ENCODE peak calls at places on chromosomes 7 and 10, in eight cellular contexts. One of them, this sample, is unnamed.

GRCh38 chr7:155529346-155529745 is 17.0 kb downstream of the CNPY1 start:
- DNase-seq in ovary: no peak
- DNase-seq in heart right ventricle: no peak
- DNase-seq in naive thymus-derived CD4-positive, alpha-beta T cell: no peak
- DNase-seq in CD8-positive, alpha-beta memory T cell: no peak
- DNase-seq in left ventricle myocardium inferior: no peak
- DNase-seq in ascending aorta: no peak
- DNase-seq in GM12878: no peak
- DNase-seq in this sample: no peak

GRCh38 chr7:38215115-38215514 is 37.1 kb downstream of the STARD3NL start:
- DNase-seq in ovary: no peak
- DNase-seq in heart right ventricle: no peak
- DNase-seq in naive thymus-derived CD4-positive, alpha-beta T cell: no peak
- DNase-seq in CD8-positive, alpha-beta memory T cell: no peak
- DNase-seq in left ventricle myocardium inferior: no peak
- DNase-seq in ascending aorta: no peak
- DNase-seq in GM12878: no peak
- DNase-seq in this sample: no peak

GRCh38 chr10:59206204-59206720 is 29.8 kb downstream of the PHYHIPL start:
- DNase-seq in ovary: no peak
- DNase-seq in heart right ventricle: no peak
- DNase-seq in naive thymus-derived CD4-positive, alpha-beta T cell: no peak
- DNase-seq in CD8-positive, alpha-beta memory T cell: no peak
- DNase-seq in left ventricle myocardium inferior: no peak
- DNase-seq in ascending aorta: no peak
- DNase-seq in GM12878: no peak
- DNase-seq in this sample: no peak

GRCh38 chr7:5437987-5438386 is 14.4 kb upstream of the TNRC18 start:
- DNase-seq in ovary: no peak
- DNase-seq in heart right ventricle: peak
- DNase-seq in naive thymus-derived CD4-positive, alpha-beta T cell: no peak
- DNase-seq in CD8-positive, alpha-beta memory T cell: no peak
- DNase-seq in left ventricle myocardium inferior: peak
- DNase-seq in ascending aorta: no peak
- DNase-seq in GM12878: no peak
- DNase-seq in this sample: no peak

GRCh38 chr10:75103881-75104686 is 7.4 kb upstream of the SAMD8 start:
- DNase-seq in ovary: no peak
- DNase-seq in heart right ventricle: no peak
- DNase-seq in naive thymus-derived CD4-positive, alpha-beta T cell: no peak
- DNase-seq in CD8-positive, alpha-beta memory T cell: no peak
- DNase-seq in left ventricle myocardium inferior: no peak
- DNase-seq in ascending aorta: no peak
- DNase-seq in GM12878: no peak
- DNase-seq in this sample: no peak

GRCh38 chr10:16809074-16809718 is 8.0 kb downstream of the RSU1 start:
- DNase-seq in ovary: no peak
- DNase-seq in heart right ventricle: peak
- DNase-seq in naive thymus-derived CD4-positive, alpha-beta T cell: no peak
- DNase-seq in CD8-positive, alpha-beta memory T cell: no peak
- DNase-seq in left ventricle myocardium inferior: peak
- DNase-seq in ascending aorta: no peak
- DNase-seq in GM12878: no peak
- DNase-seq in this sample: no peak

GRCh38 chr10:69757553-69758309 is 44.0 kb upstream of the COL13A1 start:
- DNase-seq in ovary: peak
- DNase-seq in heart right ventricle: peak
- DNase-seq in naive thymus-derived CD4-positive, alpha-beta T cell: no peak
- DNase-seq in CD8-positive, alpha-beta memory T cell: no peak
- DNase-seq in left ventricle myocardium inferior: peak
- DNase-seq in ascending aorta: no peak
- DNase-seq in GM12878: no peak
- DNase-seq in this sample: no peak

GRCh38 chr10:17385066-17385465 is 69.3 kb downstream of the ST8SIA6 start:
- DNase-seq in ovary: no peak
- DNase-seq in heart right ventricle: no peak
- DNase-seq in naive thymus-derived CD4-positive, alpha-beta T cell: no peak
- DNase-seq in CD8-positive, alpha-beta memory T cell: no peak
- DNase-seq in left ventricle myocardium inferior: no peak
- DNase-seq in ascending aorta: no peak
- DNase-seq in GM12878: no peak
- DNase-seq in this sample: no peak

DNA sequence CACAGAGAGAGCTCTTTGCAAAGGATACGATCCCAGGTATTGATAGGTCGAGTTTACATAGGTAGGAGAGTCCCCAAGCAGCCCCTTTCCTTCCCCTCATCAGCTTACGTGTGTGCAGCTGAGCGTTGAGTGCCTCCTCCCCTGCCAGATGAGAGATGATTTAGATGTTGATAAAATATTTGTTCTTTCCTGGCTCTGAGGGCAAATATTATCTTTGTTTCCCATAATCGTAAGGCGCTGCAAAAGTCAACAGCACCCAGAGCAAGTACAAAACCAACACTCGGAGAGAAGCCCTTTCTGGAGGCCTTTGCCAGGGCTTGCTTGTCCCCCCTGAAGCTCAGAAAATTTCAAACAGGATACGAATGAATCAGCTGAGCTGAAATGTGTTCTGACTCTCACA is 683.1 kb downstream of the LRMDA start:
- DNase-seq in ovary: no peak
- DNase-seq in heart right ventricle: no peak
- DNase-seq in naive thymus-derived CD4-positive, alpha-beta T cell: no peak
- DNase-seq in CD8-positive, alpha-beta memory T cell: no peak
- DNase-seq in left ventricle myocardium inferior: no peak
- DNase-seq in ascending aorta: no peak
- DNase-seq in GM12878: no peak
- DNase-seq in this sample: no peak
- H3K4me3 ChIP-seq in ovary: no peak
- H3K4me3 ChIP-seq in heart right ventricle: no peak
- H3K4me3 ChIP-seq in naive thymus-derived CD4-positive, alpha-beta T cell: no peak
- H3K4me3 ChIP-seq in CD8-positive, alpha-beta memory T cell: no peak
- H3K4me3 ChIP-seq in left ventricle myocardium inferior: no peak
- H3K4me3 ChIP-seq in ascending aorta: no peak
- H3K4me3 ChIP-seq in GM12878: no peak
- H3K4me3 ChIP-seq in this sample: no peak

GRCh38 chr7:116598846-116599245 is 73.2 kb upstream of the MET start:
- DNase-seq in ovary: no peak
- DNase-seq in heart right ventricle: no peak
- DNase-seq in naive thymus-derived CD4-positive, alpha-beta T cell: no peak
- DNase-seq in CD8-positive, alpha-beta memory T cell: no peak
- DNase-seq in left ventricle myocardium inferior: no peak
- DNase-seq in ascending aorta: no peak
- DNase-seq in GM12878: no peak
- DNase-seq in this sample: no peak
- H3K27ac ChIP-seq in ovary: no peak
- H3K27ac ChIP-seq in heart right ventricle: no peak
- H3K27ac ChIP-seq in naive thymus-derived CD4-positive, alpha-beta T cell: no peak
- H3K27ac ChIP-seq in CD8-positive, alpha-beta memory T cell: no peak
- H3K27ac ChIP-seq in left ventricle myocardium inferior: no peak
- H3K27ac ChIP-seq in ascending aorta: no peak
- H3K27ac ChIP-seq in GM12878: no peak
- H3K27ac ChIP-seq in this sample: no peak

GRCh38 chr10:27743736-27744477 is 1.7 kb downstream of the MKX start:
- DNase-seq in ovary: peak
- DNase-seq in heart right ventricle: no peak
- DNase-seq in naive thymus-derived CD4-positive, alpha-beta T cell: peak
- DNase-seq in CD8-positive, alpha-beta memory T cell: no peak
- DNase-seq in left ventricle myocardium inferior: no peak
- DNase-seq in ascending aorta: no peak
- DNase-seq in GM12878: no peak
- DNase-seq in this sample: peak

GRCh38 chr10:27742926-27743735 is 2.5 kb downstream of the MKX start:
- DNase-seq in ovary: peak
- DNase-seq in heart right ventricle: no peak
- DNase-seq in naive thymus-derived CD4-positive, alpha-beta T cell: peak
- DNase-seq in CD8-positive, alpha-beta memory T cell: no peak
- DNase-seq in left ventricle myocardium inferior: peak
- DNase-seq in ascending aorta: no peak
- DNase-seq in GM12878: no peak
- DNase-seq in this sample: peak

GRCh38 chr10:27745380-27745718 is 270 bp downstream of the MKX start:
- DNase-seq in ovary: no peak
- DNase-seq in heart right ventricle: no peak
- DNase-seq in naive thymus-derived CD4-positive, alpha-beta T cell: no peak
- DNase-seq in CD8-positive, alpha-beta memory T cell: no peak
- DNase-seq in left ventricle myocardium inferior: peak
- DNase-seq in ascending aorta: no peak
- DNase-seq in GM12878: no peak
- DNase-seq in this sample: peak

GRCh38 chr10:27745719-27746363 is at the start of gene MKX:
- DNase-seq in ovary: peak
- DNase-seq in heart right ventricle: no peak
- DNase-seq in naive thymus-derived CD4-positive, alpha-beta T cell: peak
- DNase-seq in CD8-positive, alpha-beta memory T cell: no peak
- DNase-seq in left ventricle myocardium inferior: peak
- DNase-seq in ascending aorta: no peak
- DNase-seq in GM12878: no peak
- DNase-seq in this sample: peak

GRCh38 chr10:27744478-27745379 is 890 bp downstream of the MKX start:
- DNase-seq in ovary: peak
- DNase-seq in heart right ventricle: no peak
- DNase-seq in naive thymus-derived CD4-positive, alpha-beta T cell: peak
- DNase-seq in CD8-positive, alpha-beta memory T cell: no peak
- DNase-seq in left ventricle myocardium inferior: peak
- DNase-seq in ascending aorta: no peak
- DNase-seq in GM12878: no peak
- DNase-seq in this sample: peak
- H3K4me3 ChIP-seq in ovary: peak
- H3K4me3 ChIP-seq in heart right ventricle: peak
- H3K4me3 ChIP-seq in naive thymus-derived CD4-positive, alpha-beta T cell: peak
- H3K4me3 ChIP-seq in CD8-positive, alpha-beta memory T cell: peak
- H3K4me3 ChIP-seq in left ventricle myocardium inferior: peak
- H3K4me3 ChIP-seq in ascending aorta: peak
- H3K4me3 ChIP-seq in GM12878: no peak
- H3K4me3 ChIP-seq in this sample: no peak

GRCh38 chr10:43105119-43105792 is 28.4 kb downstream of the RET start:
- DNase-seq in ovary: peak
- DNase-seq in heart right ventricle: peak
- DNase-seq in naive thymus-derived CD4-positive, alpha-beta T cell: peak
- DNase-seq in CD8-positive, alpha-beta memory T cell: peak
- DNase-seq in left ventricle myocardium inferior: peak
- DNase-seq in ascending aorta: no peak
- DNase-seq in GM12878: no peak
- DNase-seq in this sample: peak
- H3K27ac ChIP-seq in ovary: no peak
- H3K27ac ChIP-seq in heart right ventricle: no peak
- H3K27ac ChIP-seq in naive thymus-derived CD4-positive, alpha-beta T cell: no peak
- H3K27ac ChIP-seq in CD8-positive, alpha-beta memory T cell: no peak
- H3K27ac ChIP-seq in left ventricle myocardium inferior: peak
- H3K27ac ChIP-seq in ascending aorta: no peak
- H3K27ac ChIP-seq in GM12878: no peak
- H3K27ac ChIP-seq in this sample: no peak

GRCh38 chr7:151599401-151600227 is 79.9 kb upstream of the RHEB start:
- DNase-seq in ovary: peak
- DNase-seq in heart right ventricle: no peak
- DNase-seq in naive thymus-derived CD4-positive, alpha-beta T cell: no peak
- DNase-seq in CD8-positive, alpha-beta memory T cell: no peak
- DNase-seq in left ventricle myocardium inferior: no peak
- DNase-seq in ascending aorta: no peak
- DNase-seq in GM12878: no peak
- DNase-seq in this sample: no peak
- H3K4me3 ChIP-seq in ovary: no peak
- H3K4me3 ChIP-seq in heart right ventricle: no peak
- H3K4me3 ChIP-seq in naive thymus-derived CD4-positive, alpha-beta T cell: no peak
- H3K4me3 ChIP-seq in CD8-positive, alpha-beta memory T cell: no peak
- H3K4me3 ChIP-seq in left ventricle myocardium inferior: no peak
- H3K4me3 ChIP-seq in ascending aorta: no peak
- H3K4me3 ChIP-seq in GM12878: no peak
- H3K4me3 ChIP-seq in this sample: no peak

DNA sequence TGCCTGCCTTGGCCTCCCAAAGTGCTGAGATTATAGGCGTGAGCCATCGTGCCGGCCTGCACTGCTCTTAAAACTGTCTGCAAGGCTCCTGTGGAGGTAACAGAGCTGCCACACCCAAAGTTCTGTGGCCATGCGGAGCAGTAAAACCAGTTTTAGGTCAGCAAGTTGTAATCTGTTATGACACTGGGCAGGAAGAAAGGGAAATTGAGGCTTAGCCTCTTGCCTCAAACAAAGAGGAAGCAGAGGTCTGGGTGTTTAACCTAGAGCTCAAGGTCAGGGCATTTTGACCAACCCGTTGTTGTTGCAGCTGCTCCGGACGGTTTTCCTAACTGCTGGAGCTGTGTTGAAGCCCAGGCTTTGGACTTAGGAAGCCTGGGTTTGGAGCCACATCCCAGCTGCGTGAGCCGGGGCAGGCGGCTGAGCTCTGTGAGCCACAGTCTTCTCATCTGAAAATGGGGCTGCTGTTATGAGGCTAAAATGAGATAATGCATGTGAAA is 7.4 kb upstream of the RRP12 start:
- DNase-seq in ovary: no peak
- DNase-seq in heart right ventricle: no peak
- DNase-seq in naive thymus-derived CD4-positive, alpha-beta T cell: no peak
- DNase-seq in CD8-positive, alpha-beta memory T cell: no peak
- DNase-seq in left ventricle myocardium inferior: no peak
- DNase-seq in ascending aorta: no peak
- DNase-seq in GM12878: no peak
- DNase-seq in this sample: no peak
- H3K27ac ChIP-seq in ovary: no peak
- H3K27ac ChIP-seq in heart right ventricle: no peak
- H3K27ac ChIP-seq in naive thymus-derived CD4-positive, alpha-beta T cell: no peak
- H3K27ac ChIP-seq in CD8-positive, alpha-beta memory T cell: no peak
- H3K27ac ChIP-seq in left ventricle myocardium inferior: no peak
- H3K27ac ChIP-seq in ascending aorta: no peak
- H3K27ac ChIP-seq in GM12878: no peak
- H3K27ac ChIP-seq in this sample: no peak

This sample was measured in pancreas.